ENCODE peak calls at places on chromosomes 2 and 18, in four cellular contexts. B is HCT116, W is K562, E is HepG2. P is an unnamed sample.

GRCh38 chr2:171545086-171545485 is 22.8 kb downstream of the CYBRD1 start:
- DNase-seq in B (no peak), W (no peak), E (no peak), P (no peak)

GRCh38 chr2:42903821-42904575 is 111.6 kb upstream of the HAAO start:
- DNase-seq in B (no peak), W (no peak), E (no peak), P (no peak)

GRCh38 chr2:98909381-98910211 is 26.4 kb downstream of the CRACDL start:
- DNase-seq in B (no peak), W (no peak), E (peak; percentile 82), P (no peak)

GRCh38 chr18:11946756-11947155 is 34.6 kb upstream of the IMPA2 start:
- DNase-seq in B (no peak), W (no peak), E (no peak), P (no peak)

GRCh38 chr2:134295441-134295840 is 41.6 kb downstream of the MGAT5 start:
- DNase-seq in B (no peak), W (no peak), E (no peak), P (no peak)

GRCh38 chr2:120856421-120856862 is 120.8 kb downstream of the GLI2 start:
- DNase-seq in B (no peak), W (peak; percentile 24), E (no peak), P (no peak)

GRCh38 chr18:59846814-59847490 is 52.8 kb upstream of the PMAIP1 start:
- DNase-seq in B (no peak), W (no peak), E (no peak), P (no peak)

GRCh38 chr2:105932582-105932981 is 187.9 kb downstream of the NCK2 start:
- DNase-seq in B (no peak), W (no peak), E (no peak), P (no peak)

GRCh38 chr2:204126705-204127104 is 190.1 kb downstream of the ICOS start:
- DNase-seq in B (no peak), W (no peak), E (no peak), P (no peak)

GRCh38 chr2:239143858-239144712 is 256.7 kb downstream of the HDAC4 start:
- DNase-seq in B (peak; percentile 21), W (peak; percentile 38), E (peak; percentile 28), P (peak; percentile 8)

GRCh38 chr2:181764095-181764963 is 84.0 kb upstream of the NEUROD1 start:
- DNase-seq in B (no peak), W (peak; percentile 46), E (peak; percentile 52), P (no peak)

GRCh38 chr2:148524519-148524919 is 120.0 kb upstream of the EPC2 start:
- DNase-seq in B (no peak), W (no peak), E (no peak), P (no peak)

GRCh38 chr18:3248670-3249359 is 1.2 kb downstream of the MYL12A start:
- DNase-seq in B (no peak), W (no peak), E (peak; percentile 61), P (no peak)

GRCh38 chr2:28558918-28559317 is 63.1 kb downstream of the PLB1 start:
- DNase-seq in B (no peak), W (no peak), E (no peak), P (no peak)

GRCh38 chr2:227447606-227448005 is 24.4 kb upstream of the AGFG1 start:
- DNase-seq in B (no peak), W (no peak), E (peak; percentile 52), P (no peak)

GRCh38 chr2:237405605-237406004 is 8.4 kb downstream of the COL6A3 start:
- DNase-seq in B (no peak), W (no peak), E (no peak), P (no peak)

GRCh38 chr2:60499651-60500300 is 53.7 kb downstream of the BCL11A start:
- DNase-seq in B (no peak), W (no peak), E (no peak), P (no peak)

GRCh38 chr2:21356857-21357255 is 233.1 kb downstream of the TDRD15 start:
- DNase-seq in B (no peak), W (no peak), E (no peak), P (no peak)

GRCh38 chr2:234512884-234513669 is 16.2 kb upstream of the ARL4C start:
- DNase-seq in B (no peak), W (peak; percentile 38), E (no peak), P (no peak)

GRCh38 chr2:166238176-166238575 is 110.4 kb upstream of the SCN1A start:
- DNase-seq in B (no peak), W (no peak), E (no peak), P (no peak)

GRCh38 chr2:26533661-26534060 is 55.7 kb upstream of the OTOF start:
- DNase-seq in B (no peak), W (no peak), E (no peak), P (no peak)

GRCh38 chr18:36284671-36285295 is 12.7 kb upstream of the FHOD3 start:
- DNase-seq in B (peak; percentile 60), W (peak; percentile 55), E (peak; percentile 62), P (peak; percentile 59)

GRCh38 chr18:7688580-7688979 is 121.5 kb downstream of the PTPRM start:
- DNase-seq in B (no peak), W (no peak), E (no peak), P (no peak)

GRCh38 chr2:191800874-191801273 is 46.0 kb downstream of the CAVIN2 start:
- DNase-seq in B (no peak), W (no peak), E (no peak), P (no peak)

GRCh38 chr2:30135541-30135940 is 11.3 kb upstream of the YPEL5 start:
- DNase-seq in B (no peak), W (no peak), E (no peak), P (no peak)

GRCh38 chr2:58569460-58570185 is 328.5 kb upstream of the FANCL start:
- DNase-seq in B (no peak), W (no peak), E (no peak), P (no peak)

GRCh38 chr2:200408428-200409311 is 101.2 kb downstream of the KCTD18 start:
- DNase-seq in B (peak; percentile 79), W (peak; percentile 18), E (peak; percentile 52), P (peak; percentile 54)

GRCh38 chr2:10912076-10912731 is 470 bp downstream of the KCNF1 start:
- DNase-seq in B (no peak), W (no peak), E (no peak), P (no peak)

GRCh38 chr2:206389164-206389563 is 54.2 kb upstream of the ADAM23 start:
- DNase-seq in B (no peak), W (no peak), E (no peak), P (no peak)

GRCh38 chr2:27922842-27923241 is 32.3 kb downstream of the BABAM2 start:
- DNase-seq in B (no peak), W (no peak), E (no peak), P (no peak)

GRCh38 chr18:43507842-43508481 is 230.7 kb upstream of the SYT4 start:
- DNase-seq in B (no peak), W (no peak), E (no peak), P (no peak)
- TF ChIP-seq REST in B (no peak), W (no peak), E (no peak), P (no peak)

GRCh38 chr2:219458996-219459395 is 24.4 kb downstream of the SPEG start:
- DNase-seq in B (no peak), W (no peak), E (no peak), P (no peak)

GRCh38 chr2:219457784-219458369 is 23.2 kb downstream of the SPEG start:
- DNase-seq in B (no peak), W (peak; percentile 33), E (no peak), P (no peak)

GRCh38 chr2:219460424-219460926 is 25.8 kb downstream of the SPEG start:
- DNase-seq in B (no peak), W (peak; percentile 57), E (no peak), P (no peak)

GRCh38 chr2:219461061-219461514 is 26.4 kb downstream of the SPEG start:
- DNase-seq in B (no peak), W (peak; percentile 66), E (no peak), P (no peak)

DNA sequence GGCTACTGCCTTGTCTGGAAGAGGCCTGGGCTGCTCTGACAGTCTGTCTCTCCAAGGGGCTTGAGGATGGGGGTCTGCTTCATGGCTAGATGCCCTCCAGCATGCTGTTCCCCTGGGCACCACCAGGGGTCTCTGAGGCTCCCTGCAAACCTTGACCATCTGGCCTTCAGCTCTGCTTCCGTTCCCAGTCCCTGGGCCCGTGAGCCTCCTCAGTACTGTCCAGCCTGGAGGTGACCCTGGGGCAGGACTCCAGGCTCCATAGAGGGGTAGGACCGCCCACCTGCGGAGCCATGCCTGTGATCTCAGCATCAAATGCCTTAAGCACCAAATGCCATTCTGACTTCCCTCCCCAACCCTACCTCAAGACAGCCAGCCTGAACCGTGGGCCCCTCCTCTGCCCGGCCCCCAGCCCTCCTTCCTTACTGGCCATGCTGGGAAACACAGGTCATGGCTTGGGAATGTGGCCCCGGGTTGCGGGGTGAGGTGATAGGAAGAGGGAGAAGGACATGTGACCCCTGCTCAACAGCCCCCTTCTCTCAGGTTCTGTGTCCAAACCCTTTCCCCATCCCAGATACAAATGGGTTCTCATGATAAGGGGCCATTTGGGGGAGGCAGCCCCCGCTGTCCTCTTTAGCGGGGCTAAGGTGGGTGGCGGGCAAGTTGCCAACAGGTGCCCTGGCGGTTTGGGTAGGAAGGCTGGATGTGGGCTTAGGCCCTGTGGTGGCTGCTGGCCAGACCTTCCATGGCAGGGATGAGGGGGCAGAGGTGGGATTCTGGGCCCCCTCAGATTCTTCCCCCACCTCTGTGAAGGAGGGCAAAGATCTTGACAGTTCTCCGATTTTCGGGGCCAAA is 25.0 kb downstream of the SPEG start:
- DNase-seq in B (no peak), W (peak; percentile 72), E (peak; percentile 58), P (peak; percentile 59)
- TF ChIP-seq TCF7L2 in B (no peak), W (no peak), E (no peak), P (no peak)

GRCh38 chr18:62354171-62354570 is 29.1 kb downstream of the TNFRSF11A start:
- DNase-seq in B (no peak), W (no peak), E (no peak), P (no peak)
- H3K4me3 ChIP-seq in B (no peak overlapping the region), W (no peak overlapping the region), E (no peak overlapping the region), P (no peak overlapping the region)

GRCh38 chr18:42477261-42477660 is 522.2 kb downstream of the PIK3C3 start:
- DNase-seq in B (no peak), W (no peak), E (no peak), P (no peak)

GRCh38 chr18:42486296-42486695 is 531.3 kb downstream of the PIK3C3 start:
- DNase-seq in B (no peak), W (no peak), E (no peak), P (no peak)

GRCh38 chr18:42474577-42474976 is 519.5 kb downstream of the PIK3C3 start:
- DNase-seq in B (no peak), W (no peak), E (no peak), P (no peak)

GRCh38 chr18:42484648-42485047 is 529.6 kb downstream of the PIK3C3 start:
- DNase-seq in B (no peak), W (no peak), E (no peak), P (no peak)

GRCh38 chr18:42480521-42480920 is 525.5 kb downstream of the PIK3C3 start:
- DNase-seq in B (no peak), W (no peak), E (no peak), P (no peak)
- TF ChIP-seq REST in B (no peak), W (no peak), E (no peak), P (no peak)

DNA sequence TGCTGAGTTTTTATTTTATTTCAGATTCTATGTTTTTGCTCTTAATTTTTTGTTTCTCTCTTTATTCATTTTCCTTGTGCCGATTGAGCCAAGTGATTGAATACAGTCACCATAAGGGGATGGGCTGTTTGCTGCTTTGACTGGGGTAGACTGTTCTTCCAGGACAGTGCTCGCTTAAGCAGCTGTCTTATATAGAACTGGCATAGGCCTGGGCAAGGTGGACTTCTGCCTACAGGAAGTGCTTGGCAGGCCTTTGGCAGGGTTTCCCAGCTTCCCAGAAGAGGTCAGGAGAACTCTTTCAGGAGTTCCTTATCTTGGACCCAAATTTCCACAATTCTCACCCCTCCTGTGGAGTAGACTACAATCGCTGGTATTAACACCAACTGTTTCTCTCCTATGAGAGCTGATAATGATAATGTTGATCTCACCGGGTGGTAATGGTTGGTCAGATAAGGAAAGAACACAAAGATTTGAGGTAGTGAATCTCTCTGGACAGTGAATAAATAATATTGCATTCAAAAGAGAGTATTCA is 207.5 kb upstream of the ST6GAL2 start:
- DNase-seq in B (no peak), W (no peak), E (no peak), P (no peak)
- TF ChIP-seq TCF7L2 in B (no peak), W (no peak), E (no peak), P (no peak)